ENCODE peak calls at places on chromosome 15, in six cellular contexts. One of them, this sample, is unnamed.

GRCh38 chr15:62758952-62759349 is 283.6 kb upstream of the TPM1 start:
- DNase-seq in kidney: no peak
- DNase-seq in cardiac fibroblast: peak
- DNase-seq in lower lobe of right lung: no peak
- DNase-seq in right lobe of liver: no peak
- DNase-seq in fibroblast of the conjunctiva: no peak
- DNase-seq in this sample: no peak

GRCh38 chr15:65355983-65356353 is 21.8 kb downstream of the IGDCC3 start:
- DNase-seq in kidney: no peak
- DNase-seq in cardiac fibroblast: no peak
- DNase-seq in lower lobe of right lung: no peak
- DNase-seq in right lobe of liver: peak
- DNase-seq in fibroblast of the conjunctiva: no peak
- DNase-seq in this sample: no peak

GRCh38 chr15:90864507-90864906 is 3.9 kb upstream of the FURIN start:
- DNase-seq in kidney: no peak
- DNase-seq in cardiac fibroblast: no peak
- DNase-seq in lower lobe of right lung: no peak
- DNase-seq in right lobe of liver: no peak
- DNase-seq in fibroblast of the conjunctiva: no peak
- DNase-seq in this sample: no peak

GRCh38 chr15:85389774-85390173 is 9.4 kb downstream of the AKAP13 start:
- DNase-seq in kidney: no peak
- DNase-seq in cardiac fibroblast: no peak
- DNase-seq in lower lobe of right lung: no peak
- DNase-seq in right lobe of liver: no peak
- DNase-seq in fibroblast of the conjunctiva: no peak
- DNase-seq in this sample: no peak

GRCh38 chr15:46714959-46715358 is 1002.3 kb upstream of the SEMA6D start:
- DNase-seq in kidney: no peak
- DNase-seq in cardiac fibroblast: no peak
- DNase-seq in lower lobe of right lung: no peak
- DNase-seq in right lobe of liver: no peak
- DNase-seq in fibroblast of the conjunctiva: no peak
- DNase-seq in this sample: no peak

GRCh38 chr15:30023798-30024295 is 58.9 kb upstream of the GOLGA8J start:
- DNase-seq in kidney: no peak
- DNase-seq in cardiac fibroblast: peak
- DNase-seq in lower lobe of right lung: no peak
- DNase-seq in right lobe of liver: no peak
- DNase-seq in fibroblast of the conjunctiva: peak
- DNase-seq in this sample: no peak

GRCh38 chr15:31396881-31397560 is 70.4 kb downstream of the KLF13 start:
- DNase-seq in kidney: peak
- DNase-seq in cardiac fibroblast: peak
- DNase-seq in lower lobe of right lung: peak
- DNase-seq in right lobe of liver: peak
- DNase-seq in fibroblast of the conjunctiva: peak
- DNase-seq in this sample: peak

GRCh38 chr15:62758126-62758951 is 284.2 kb upstream of the TPM1 start:
- DNase-seq in kidney: no peak
- DNase-seq in cardiac fibroblast: peak
- DNase-seq in lower lobe of right lung: no peak
- DNase-seq in right lobe of liver: no peak
- DNase-seq in fibroblast of the conjunctiva: peak
- DNase-seq in this sample: peak

GRCh38 chr15:62624541-62625399 is 417.8 kb upstream of the TPM1 start:
- DNase-seq in kidney: no peak
- DNase-seq in cardiac fibroblast: peak
- DNase-seq in lower lobe of right lung: no peak
- DNase-seq in right lobe of liver: no peak
- DNase-seq in fibroblast of the conjunctiva: no peak
- DNase-seq in this sample: peak

GRCh38 chr15:82742134-82742533 is 32.5 kb upstream of the AP3B2 start:
- DNase-seq in kidney: no peak
- DNase-seq in cardiac fibroblast: no peak
- DNase-seq in lower lobe of right lung: no peak
- DNase-seq in right lobe of liver: no peak
- DNase-seq in fibroblast of the conjunctiva: no peak
- DNase-seq in this sample: no peak

GRCh38 chr15:101324513-101325177 is 29.6 kb upstream of the SNRPA1 start:
- DNase-seq in kidney: peak
- DNase-seq in cardiac fibroblast: no peak
- DNase-seq in lower lobe of right lung: no peak
- DNase-seq in right lobe of liver: no peak
- DNase-seq in fibroblast of the conjunctiva: no peak
- DNase-seq in this sample: no peak

GRCh38 chr15:37002041-37002689 is 98.2 kb downstream of the MEIS2 start:
- DNase-seq in kidney: no peak
- DNase-seq in cardiac fibroblast: no peak
- DNase-seq in lower lobe of right lung: no peak
- DNase-seq in right lobe of liver: no peak
- DNase-seq in fibroblast of the conjunctiva: no peak
- DNase-seq in this sample: no peak

GRCh38 chr15:70098461-70099166 is 897 bp upstream of the TLE3 start:
- DNase-seq in kidney: peak
- DNase-seq in cardiac fibroblast: peak
- DNase-seq in lower lobe of right lung: peak
- DNase-seq in right lobe of liver: peak
- DNase-seq in fibroblast of the conjunctiva: no peak
- DNase-seq in this sample: no peak

GRCh38 chr15:62482715-62483429 is 317.8 kb upstream of the C2CD4B start:
- DNase-seq in kidney: no peak
- DNase-seq in cardiac fibroblast: peak
- DNase-seq in lower lobe of right lung: no peak
- DNase-seq in right lobe of liver: no peak
- DNase-seq in fibroblast of the conjunctiva: no peak
- DNase-seq in this sample: no peak

GRCh38 chr15:99502182-99502581 is 63.6 kb upstream of the MEF2A start:
- DNase-seq in kidney: no peak
- DNase-seq in cardiac fibroblast: no peak
- DNase-seq in lower lobe of right lung: no peak
- DNase-seq in right lobe of liver: no peak
- DNase-seq in fibroblast of the conjunctiva: no peak
- DNase-seq in this sample: no peak

GRCh38 chr15:66226736-66227135 is 26.8 kb downstream of the MEGF11 start:
- DNase-seq in kidney: no peak
- DNase-seq in cardiac fibroblast: no peak
- DNase-seq in lower lobe of right lung: no peak
- DNase-seq in right lobe of liver: no peak
- DNase-seq in fibroblast of the conjunctiva: no peak
- DNase-seq in this sample: no peak

GRCh38 chr15:94305133-94305532 is 73.8 kb downstream of the MCTP2 start:
- DNase-seq in kidney: no peak
- DNase-seq in cardiac fibroblast: no peak
- DNase-seq in lower lobe of right lung: no peak
- DNase-seq in right lobe of liver: no peak
- DNase-seq in fibroblast of the conjunctiva: no peak
- DNase-seq in this sample: no peak

GRCh38 chr15:88881781-88882180 is 13.6 kb downstream of the HAPLN3 start:
- DNase-seq in kidney: no peak
- DNase-seq in cardiac fibroblast: peak
- DNase-seq in lower lobe of right lung: no peak
- DNase-seq in right lobe of liver: no peak
- DNase-seq in fibroblast of the conjunctiva: no peak
- DNase-seq in this sample: no peak

GRCh38 chr15:90839187-90840071 is 29.0 kb upstream of the FURIN start:
- DNase-seq in kidney: no peak
- DNase-seq in cardiac fibroblast: no peak
- DNase-seq in lower lobe of right lung: peak
- DNase-seq in right lobe of liver: no peak
- DNase-seq in fibroblast of the conjunctiva: no peak
- DNase-seq in this sample: no peak

GRCh38 chr15:43943511-43943910 is 116.7 kb downstream of the WDR76 start:
- DNase-seq in kidney: no peak
- DNase-seq in cardiac fibroblast: peak
- DNase-seq in lower lobe of right lung: no peak
- DNase-seq in right lobe of liver: no peak
- DNase-seq in fibroblast of the conjunctiva: no peak
- DNase-seq in this sample: peak